ENCODE peak calls at places on chromosome 17, in five cellular contexts. D is naive thymus-derived CD4-positive, alpha-beta T cell; C is Panc1; I is right atrium auricular region; T is cardiac muscle cell. R is an unnamed sample.

GRCh38 chr17:79391808-79392233 is 219.0 kb downstream of the RBFOX3 start:
- DNase-seq in D (peak; percentile 43), C (no peak), I (peak; percentile 82), T (peak; percentile 93), R (peak; percentile 39)

GRCh38 chr17:43418441-43419374 is 19.9 kb downstream of the ARL4D start:
- DNase-seq in D (no peak), C (no peak), I (peak; percentile 88), T (peak; percentile 35), R (no peak)

GRCh38 chr17:71237903-71238538 is 882.8 kb upstream of the SOX9 start:
- DNase-seq in D (no peak), C (peak; percentile 36), I (no peak), T (no peak), R (no peak)

GRCh38 chr17:32929288-32929574 is 1.3 kb downstream of the TMEM98 start:
- DNase-seq in D (no peak), C (no peak), I (no peak), T (peak; percentile 56), R (no peak)

GRCh38 chr17:13462161-13462560 is 139.6 kb downstream of the HS3ST3A1 start:
- DNase-seq in D (no peak), C (no peak), I (no peak), T (no peak), R (no peak)

GRCh38 chr17:47687748-47688147 is 6.2 kb upstream of the TBKBP1 start:
- DNase-seq in D (no peak), C (no peak), I (no peak), T (no peak), R (no peak)

GRCh38 chr17:40909755-40910154 is 24.7 kb upstream of the KRT20 start:
- DNase-seq in D (no peak), C (no peak), I (no peak), T (no peak), R (no peak)

GRCh38 chr17:55134486-55135157 is 130.1 kb upstream of the HLF start:
- DNase-seq in D (no peak), C (no peak), I (no peak), T (no peak), R (no peak)

GRCh38 chr17:45092932-45093430 is 31.9 kb downstream of the NMT1 start:
- DNase-seq in D (no peak), C (peak; percentile 60), I (peak; percentile 95), T (no peak), R (no peak)

GRCh38 chr17:79355186-79355585 is 255.7 kb downstream of the RBFOX3 start:
- DNase-seq in D (no peak), C (no peak), I (no peak), T (no peak), R (no peak)

GRCh38 chr17:75512946-75513666 is 2.2 kb downstream of the CASKIN2 start:
- DNase-seq in D (no peak), C (no peak), I (no peak), T (no peak), R (no peak)
- H3K4me1 ChIP-seq in D (peaks cover 11% of the 10 kb centered on the region), C (peaks cover 50% of the 10 kb centered on the region), I (peaks cover 77% of the 10 kb centered on the region), T (peaks cover 26% of the 10 kb centered on the region), R (peaks cover 19% of the 10 kb centered on the region)

DNA sequence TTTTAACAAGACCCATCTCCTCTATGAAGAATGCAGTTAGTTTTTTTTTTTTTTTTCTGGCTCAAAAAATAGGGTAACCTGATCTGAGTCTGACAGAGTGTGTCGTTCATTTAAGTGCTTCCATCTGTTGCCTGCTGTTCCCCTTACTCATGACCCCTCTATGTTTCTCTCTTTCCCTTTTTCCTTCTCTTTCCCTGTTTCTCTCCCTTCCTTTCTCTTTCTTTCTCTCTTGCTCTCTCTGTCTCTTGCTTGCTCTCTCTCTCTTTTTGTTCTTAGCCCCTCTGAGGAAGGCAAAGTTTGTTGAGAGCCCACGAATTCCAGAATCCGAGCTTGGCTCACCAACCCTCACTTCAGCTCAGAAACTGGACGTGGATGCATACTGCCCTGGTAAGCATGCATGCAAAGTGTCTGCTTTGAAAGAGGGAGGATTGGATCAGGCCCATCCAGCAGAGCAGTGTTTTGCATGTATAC is 185.0 kb downstream of the TANC2 start:
- DNase-seq in D (no peak), C (no peak), I (no peak), T (peak; percentile 50), R (no peak)
- H3K4me3 ChIP-seq in D (no peak overlapping the region), C (no peak overlapping the region), I (no peak overlapping the region), T (no peak overlapping the region), R (no peak overlapping the region)

GRCh38 chr17:7883781-7884386 is 4.7 kb upstream of the CHD3 start:
- DNase-seq in D (peak; percentile 75), C (no peak), I (no peak), T (no peak), R (peak; percentile 27)
- H3K4me1 ChIP-seq in D (peaks cover 39% of the 10 kb centered on the region), C (peaks cover 24% of the 10 kb centered on the region), I (peaks cover 43% of the 10 kb centered on the region), T (peaks cover 33% of the 10 kb centered on the region), R (peaks cover 14% of the 10 kb centered on the region)

DNA sequence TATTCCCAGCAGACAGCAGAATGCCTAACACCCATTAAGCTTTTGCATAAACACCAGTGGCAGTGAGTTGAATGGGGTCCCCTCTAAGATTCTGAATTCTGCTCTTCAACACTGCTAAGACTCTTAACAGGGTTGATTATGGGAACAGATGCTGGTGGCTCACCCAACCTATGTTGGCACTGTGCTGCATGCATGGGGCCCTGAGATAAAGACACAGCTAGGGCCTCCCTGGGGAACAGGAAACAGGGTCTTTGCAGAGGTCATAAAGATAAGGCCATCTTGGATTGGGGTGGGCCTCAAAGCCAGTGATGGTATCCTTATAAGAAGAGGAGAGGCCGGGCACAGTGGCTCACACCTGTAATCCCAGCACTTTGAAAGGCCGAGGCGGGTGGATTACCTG is 190.8 kb downstream of the SLC39A11 start:
- DNase-seq in D (no peak), C (no peak), I (no peak), T (no peak), R (no peak)
- H3K4me3 ChIP-seq in D (no peak overlapping the region), C (no peak overlapping the region), I (no peak overlapping the region), T (no peak overlapping the region), R (no peak overlapping the region)

GRCh38 chr17:64975318-64976087 is 56.2 kb upstream of the LRRC37A3 start:
- DNase-seq in D (peak; percentile 94), C (peak; percentile 75), I (peak; percentile 95), T (peak; percentile 96), R (peak; percentile 96)

GRCh38 chr17:64972611-64973010 is 53.3 kb upstream of the LRRC37A3 start:
- DNase-seq in D (no peak), C (no peak), I (no peak), T (no peak), R (no peak)

GRCh38 chr17:64982139-64982802 is 63.0 kb upstream of the LRRC37A3 start:
- DNase-seq in D (no peak), C (no peak), I (no peak), T (no peak), R (no peak)

GRCh38 chr17:64974750-64975317 is 55.6 kb upstream of the LRRC37A3 start:
- DNase-seq in D (peak; percentile 12), C (no peak), I (no peak), T (no peak), R (no peak)

GRCh38 chr17:64978138-64978537 is 58.9 kb upstream of the LRRC37A3 start:
- DNase-seq in D (no peak), C (no peak), I (no peak), T (no peak), R (no peak)
- H3K4me1 ChIP-seq in D (peaks cover 8% of the 10 kb centered on the region), C (peaks cover 14% of the 10 kb centered on the region), I (peaks cover 18% of the 10 kb centered on the region), T (no peaks in the 10 kb centered on the region), R (peaks cover 9% of the 10 kb centered on the region)

GRCh38 chr17:29140051-29140582 is 40.1 kb downstream of the MYO18A start:
- DNase-seq in D (peak; percentile 72), C (no peak), I (peak; percentile 89), T (peak; percentile 92), R (peak; percentile 75)
- H3K4me3 ChIP-seq in D (peak overlapping the region; percentile 76), C (no peak overlapping the region), I (peak overlapping the region; percentile 39), T (peak overlapping the region; percentile 34), R (peak overlapping the region; percentile 58)

R was measured in effector memory CD4-positive, alpha-beta T cell.